ENCODE peak calls at places on chromosome 5, in nine cellular contexts. W is A549, P is lower leg skin, X is skeletal muscle cell, I is sigmoid colon, K is AG10803, O is cardiac muscle cell, N is epithelial cell of proximal tubule, R is K562. Q is an unnamed sample.

GRCh38 chr5:133801955-133802751 is 166.3 kb downstream of the C5orf15 start:
- DNase-seq in W (peak), P (no peak), X (peak), I (no peak), K (peak), O (peak), N (no peak), R (no peak), Q (no peak)

GRCh38 chr5:72834919-72835318 is 18.5 kb downstream of the TNPO1 start:
- DNase-seq in W (no peak), P (no peak), X (no peak), I (no peak), K (no peak), O (no peak), N (no peak), R (no peak), Q (no peak)

GRCh38 chr5:163310992-163311391 is 126.4 kb upstream of the CCNG1 start:
- DNase-seq in W (no peak), P (no peak), X (no peak), I (no peak), K (no peak), O (no peak), N (no peak), R (no peak), Q (no peak)

GRCh38 chr5:170562166-170562565 is 58.3 kb downstream of the KCNIP1 start:
- DNase-seq in W (no peak), P (no peak), X (no peak), I (no peak), K (no peak), O (no peak), N (no peak), R (no peak), Q (no peak)

GRCh38 chr5:157217289-157218024 is 36.8 kb downstream of the ITK start:
- DNase-seq in W (no peak), P (no peak), X (no peak), I (no peak), K (no peak), O (no peak), N (no peak), R (no peak), Q (peak)

GRCh38 chr5:150492621-150493020 is 15.3 kb upstream of the NDST1 start:
- DNase-seq in W (peak), P (no peak), X (no peak), I (no peak), K (peak), O (no peak), N (peak), R (no peak), Q (no peak)

GRCh38 chr5:61186634-61187033 is 24.4 kb upstream of the SMIM15 start:
- DNase-seq in W (no peak), P (no peak), X (no peak), I (no peak), K (no peak), O (no peak), N (no peak), R (no peak), Q (no peak)

GRCh38 chr5:32828492-32828891 is 117.4 kb downstream of the NPR3 start:
- DNase-seq in W (no peak), P (no peak), X (no peak), I (no peak), K (peak), O (no peak), N (no peak), R (no peak), Q (no peak)

GRCh38 chr5:53343187-53343586 is 137.2 kb upstream of the FST start:
- DNase-seq in W (no peak), P (no peak), X (peak), I (no peak), K (peak), O (no peak), N (no peak), R (no peak), Q (no peak)

GRCh38 chr5:56433039-56433438 is 199.9 kb upstream of the ANKRD55 start:
- DNase-seq in W (no peak), P (no peak), X (no peak), I (no peak), K (no peak), O (no peak), N (no peak), R (no peak), Q (no peak)

GRCh38 chr5:58545912-58546311 is 37.0 kb upstream of the RAB3C start:
- DNase-seq in W (peak), P (no peak), X (no peak), I (no peak), K (no peak), O (no peak), N (no peak), R (no peak), Q (no peak)

GRCh38 chr5:170752257-170753215 is 31.0 kb upstream of the GABRP start:
- DNase-seq in W (no peak), P (no peak), X (no peak), I (no peak), K (no peak), O (peak), N (no peak), R (no peak), Q (no peak)

GRCh38 chr5:51843893-51844292 is 460.6 kb downstream of the ISL1 start:
- DNase-seq in W (no peak), P (no peak), X (no peak), I (no peak), K (no peak), O (no peak), N (no peak), R (no peak), Q (no peak)

GRCh38 chr5:88729476-88730182 is 153.4 kb downstream of the MEF2C start:
- DNase-seq in W (peak), P (peak), X (no peak), I (peak), K (peak), O (peak), N (no peak), R (peak), Q (no peak)

GRCh38 chr5:80763211-80763610 is 108.4 kb upstream of the DHFR start:
- DNase-seq in W (no peak), P (no peak), X (peak), I (no peak), K (peak), O (no peak), N (no peak), R (no peak), Q (no peak)

GRCh38 chr5:124742983-124743533 is 3.4 kb downstream of the ZNF608 start:
- DNase-seq in W (no peak), P (no peak), X (no peak), I (peak), K (peak), O (no peak), N (peak), R (no peak), Q (no peak)

GRCh38 chr5:141338538-141339306 is at the start of gene PCDHGA2:
- DNase-seq in W (peak), P (no peak), X (no peak), I (no peak), K (peak), O (no peak), N (no peak), R (peak), Q (no peak)

GRCh38 chr5:172188033-172188892 is at the start of gene STK10:
- DNase-seq in W (peak), P (peak), X (peak), I (peak), K (peak), O (peak), N (peak), R (peak), Q (peak)

GRCh38 chr5:154753792-154754191 is 1.4 kb upstream of the LARP1 start:
- DNase-seq in W (peak), P (peak), X (peak), I (peak), K (peak), O (peak), N (no peak), R (no peak), Q (no peak)

GRCh38 chr5:158175664-158176507 is 316.9 kb upstream of the CLINT1 start:
- DNase-seq in W (no peak), P (no peak), X (no peak), I (no peak), K (no peak), O (peak), N (no peak), R (no peak), Q (no peak)

GRCh38 chr5:179779826-179780225 is 14.0 kb upstream of the LTC4S start:
- DNase-seq in W (no peak), P (no peak), X (no peak), I (no peak), K (no peak), O (no peak), N (no peak), R (no peak), Q (no peak)

GRCh38 chr5:125277494-125278154 is 531.2 kb upstream of the ZNF608 start:
- DNase-seq in W (peak), P (no peak), X (peak), I (no peak), K (peak), O (no peak), N (peak), R (no peak), Q (no peak)

GRCh38 chr5:42951847-42952411 is 88.2 kb downstream of the ANXA2R start:
- DNase-seq in W (no peak), P (no peak), X (no peak), I (no peak), K (peak), O (no peak), N (no peak), R (no peak), Q (peak)

GRCh38 chr5:109654455-109654854 is 35.3 kb upstream of the MAN2A1 start:
- DNase-seq in W (no peak), P (no peak), X (no peak), I (no peak), K (peak), O (no peak), N (no peak), R (no peak), Q (no peak)

GRCh38 chr5:40078907-40079575 is 600.7 kb upstream of the PTGER4 start:
- DNase-seq in W (peak), P (no peak), X (no peak), I (no peak), K (no peak), O (no peak), N (no peak), R (no peak), Q (no peak)

GRCh38 chr5:113378960-113379541 is 55.7 kb downstream of the TSSK1B start:
- DNase-seq in W (peak), P (peak), X (peak), I (no peak), K (peak), O (peak), N (peak), R (peak), Q (peak)

GRCh38 chr5:122311400-122311887 is 593 bp upstream of the SNCAIP start:
- DNase-seq in W (no peak), P (no peak), X (no peak), I (no peak), K (no peak), O (no peak), N (no peak), R (no peak), Q (no peak)

GRCh38 chr5:59831341-59831989 is 62.1 kb downstream of the PDE4D start:
- DNase-seq in W (no peak), P (no peak), X (no peak), I (no peak), K (no peak), O (no peak), N (no peak), R (no peak), Q (no peak)

GRCh38 chr5:30034870-30035269 is 1158.6 kb upstream of the CDH6 start:
- DNase-seq in W (no peak), P (no peak), X (no peak), I (no peak), K (no peak), O (no peak), N (no peak), R (no peak), Q (no peak)

GRCh38 chr5:23419115-23419514 is 88.3 kb upstream of the PRDM9 start:
- DNase-seq in W (peak), P (no peak), X (no peak), I (no peak), K (no peak), O (no peak), N (peak), R (no peak), Q (no peak)

GRCh38 chr5:138354926-138355378 is 2.5 kb downstream of the KDM3B start:
- DNase-seq in W (peak), P (peak), X (peak), I (no peak), K (peak), O (peak), N (peak), R (peak), Q (peak)

GRCh38 chr5:171647043-171647899 is 138.3 kb upstream of the SMIM23 start:
- DNase-seq in W (peak), P (no peak), X (peak), I (no peak), K (peak), O (peak), N (no peak), R (peak), Q (no peak)

GRCh38 chr5:93622240-93622885 is 39.3 kb downstream of the NR2F1 start:
- DNase-seq in W (peak), P (no peak), X (no peak), I (no peak), K (peak), O (no peak), N (peak), R (no peak), Q (peak)

GRCh38 chr5:146825033-146825432 is 53.5 kb downstream of the PPP2R2B start:
- DNase-seq in W (peak), P (no peak), X (peak), I (no peak), K (peak), O (peak), N (no peak), R (no peak), Q (no peak)

GRCh38 chr5:126656397-126657007 is 55.8 kb downstream of the PHAX start:
- DNase-seq in W (peak), P (no peak), X (no peak), I (no peak), K (peak), O (peak), N (peak), R (peak), Q (no peak)

GRCh38 chr5:160045004-160045403 is 36.1 kb downstream of the TTC1 start:
- DNase-seq in W (no peak), P (no peak), X (no peak), I (no peak), K (peak), O (no peak), N (no peak), R (no peak), Q (no peak)

GRCh38 chr5:160040471-160040835 is 31.5 kb downstream of the TTC1 start:
- DNase-seq in W (no peak), P (no peak), X (no peak), I (no peak), K (no peak), O (no peak), N (no peak), R (no peak), Q (no peak)

GRCh38 chr5:160039810-160040470 is 31.0 kb downstream of the TTC1 start:
- DNase-seq in W (no peak), P (no peak), X (no peak), I (no peak), K (no peak), O (no peak), N (no peak), R (no peak), Q (no peak)

GRCh38 chr5:160047362-160047761 is 38.4 kb downstream of the TTC1 start:
- DNase-seq in W (no peak), P (no peak), X (no peak), I (no peak), K (peak), O (no peak), N (no peak), R (no peak), Q (no peak)

GRCh38 chr5:160042674-160043073 is 33.7 kb downstream of the TTC1 start:
- DNase-seq in W (no peak), P (no peak), X (no peak), I (no peak), K (no peak), O (no peak), N (no peak), R (no peak), Q (no peak)
- H3K4me3 ChIP-seq in W (no peak), P (no peak), X (no peak), I (no peak), K (no peak), O (no peak), N (no peak), R (no peak), Q (no peak)

GRCh38 chr5:174418809-174419522 is 305.4 kb upstream of the MSX2 start:
- DNase-seq in W (peak), P (no peak), X (no peak), I (no peak), K (no peak), O (peak), N (no peak), R (no peak), Q (no peak)
- H3K4me3 ChIP-seq in W (peak), P (no peak), X (peak), I (peak), K (peak), O (peak), N (peak), R (no peak), Q (peak)

GRCh38 chr5:173191015-173191414 is 44.0 kb downstream of the NKX2-5 start:
- DNase-seq in W (no peak), P (no peak), X (no peak), I (no peak), K (no peak), O (no peak), N (no peak), R (no peak), Q (no peak)
- H3K4me3 ChIP-seq in W (no peak), P (no peak), X (no peak), I (no peak), K (no peak), O (no peak), N (no peak), R (no peak), Q (no peak)

DNA sequence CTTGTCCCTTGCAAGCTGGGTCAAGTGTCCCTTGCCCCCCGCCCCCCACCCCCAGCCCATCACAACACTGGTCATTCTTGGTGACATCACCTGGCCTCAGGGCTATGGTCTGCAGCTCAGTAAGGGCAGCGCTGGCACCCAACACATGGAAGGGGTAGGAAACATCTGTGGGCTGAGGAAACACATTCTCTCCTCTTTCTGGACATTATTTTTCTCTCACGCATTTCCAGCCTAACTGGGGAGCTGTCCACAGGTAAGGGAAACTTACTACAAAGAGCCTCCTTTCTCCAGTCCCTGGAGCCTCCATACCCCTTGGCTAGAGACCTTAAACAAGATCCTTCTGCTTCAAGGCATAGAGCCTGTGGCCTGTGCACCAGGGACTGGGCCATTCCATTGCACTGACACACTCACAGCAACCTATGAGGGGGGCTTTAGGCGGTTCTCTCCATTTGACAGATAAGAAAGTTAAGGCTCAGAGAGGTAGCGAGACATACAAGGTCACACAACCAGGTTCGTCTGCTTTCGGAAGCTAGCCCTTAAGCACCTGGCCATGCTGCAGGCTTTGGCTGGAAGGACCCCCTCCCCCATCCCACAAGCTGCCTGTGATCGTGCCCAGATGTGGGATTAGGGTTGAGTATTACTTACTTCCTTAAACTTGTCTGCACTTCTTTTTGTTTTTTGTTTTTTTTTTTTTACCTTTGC is 40.7 kb downstream of the CXXC5 start:
- DNase-seq in W (no peak), P (no peak), X (no peak), I (no peak), K (no peak), O (no peak), N (no peak), R (no peak), Q (no peak)
- H3K4me3 ChIP-seq in W (no peak), P (no peak), X (no peak), I (no peak), K (no peak), O (no peak), N (no peak), R (no peak), Q (no peak)